ENCODE peak calls at places on chromosomes 1 and 21, in six cellular contexts. G, Q, B, A, M and O are unnamed samples.

GRCh38 chr1:11845641-11846335 is 1.8 kb downstream of the NPPA start:
- DNase-seq in G (no peak), B (no peak), Q (no peak), A (no peak), M (no peak), O (peak)

GRCh38 chr1:16120940-16121410 is 34.9 kb downstream of the EPHA2 start:
- DNase-seq in M (no peak), G (no peak), A (no peak), B (no peak), Q (no peak), O (peak)

GRCh38 chr1:155186266-155186954 is 12.8 kb downstream of the TRIM46 start:
- DNase-seq in G (no peak), M (no peak), A (no peak), B (no peak), Q (peak), O (no peak)

GRCh38 chr21:42414928-42415769 is 11.4 kb downstream of the UBASH3A start:
- DNase-seq in M (peak), B (no peak), Q (no peak), G (peak), A (no peak), O (no peak)

GRCh38 chr1:60670313-60670712 is 412.0 kb upstream of the NFIA start:
- DNase-seq in M (no peak), G (no peak), A (no peak), Q (no peak), B (no peak), O (no peak)

GRCh38 chr1:71650126-71650525 is 569.3 kb upstream of the ZRANB2 start:
- DNase-seq in B (peak), Q (no peak), M (no peak), A (no peak), G (no peak), O (no peak)

GRCh38 chr1:62436039-62436465 is 797 bp upstream of the USP1 start:
- DNase-seq in M (peak), B (no peak), A (no peak), G (peak), Q (no peak), O (no peak)

GRCh38 chr21:42563261-42564045 is 49.8 kb downstream of the SLC37A1 start:
- DNase-seq in Q (peak), G (no peak), A (no peak), M (no peak), B (no peak), O (no peak)